ENCODE peak calls at places on chromosomes 4 and X, in four cellular contexts. A, T, K and E are unnamed samples.

GRCh38 chrX:17521871-17522693 is 147.1 kb downstream of the NHS start:
- DNase-seq in A (no peak), T (no peak), K (peak), E (peak)

GRCh38 chrX:94051926-94052325 is 377.9 kb downstream of the FAM133A start:
- DNase-seq in A (no peak), T (no peak), K (no peak), E (no peak)

GRCh38 chr4:93828332-93828829 is at the start of gene ATOH1:
- DNase-seq in A (no peak), T (no peak), K (no peak), E (peak)

GRCh38 chrX:47992669-47993068 is 11.1 kb downstream of the ZNF182 start:
- DNase-seq in A (no peak), T (no peak), K (no peak), E (no peak)

GRCh38 chr4:108611360-108611759 is 9.0 kb upstream of the RPL34 start:
- DNase-seq in A (no peak), T (no peak), K (no peak), E (no peak)

GRCh38 chrX:134338527-134338926 is 101.5 kb downstream of the CCDC160 start:
- DNase-seq in A (no peak), T (peak), K (no peak), E (no peak)

GRCh38 chrX:10216208-10216607 is 59.4 kb downstream of the CLCN4 start:
- DNase-seq in A (no peak), T (no peak), K (no peak), E (no peak)

GRCh38 chrX:108396188-108396885 is 41.9 kb downstream of the COL4A6 start:
- DNase-seq in A (peak), T (no peak), K (no peak), E (no peak)

GRCh38 chr4:121728066-121728465 is 31.3 kb upstream of the ANXA5 start:
- DNase-seq in A (peak), T (no peak), K (no peak), E (no peak)

GRCh38 chrX:1242901-1243402 is 25.7 kb upstream of the CSF2RA start:
- DNase-seq in A (no peak), T (peak), K (no peak), E (no peak)

GRCh38 chrX:118726887-118727685 is at the start of gene IL13RA1:
- DNase-seq in A (peak), T (no peak), K (peak), E (peak)

GRCh38 chrX:129678176-129678880 is 23.6 kb upstream of the APLN start:
- DNase-seq in A (no peak), T (no peak), K (no peak), E (no peak)
- TF ChIP-seq BHLHE40 in A (no peak), T (no peak), K (no peak), E (no peak)

GRCh38 chr4:19497692-19498091 is 754.0 kb upstream of the SLIT2 start:
- DNase-seq in A (no peak), T (no peak), K (no peak), E (no peak)
- TF ChIP-seq TARDBP in A (no peak), T (no peak), K (no peak), E (no peak)

GRCh38 chr4:26020083-26020668 is 106.2 kb downstream of the SMIM20 start:
- DNase-seq in A (no peak), T (no peak), K (no peak), E (no peak)

GRCh38 chr4:26015906-26016305 is 101.9 kb downstream of the SMIM20 start:
- DNase-seq in A (no peak), T (no peak), K (no peak), E (no peak)

GRCh38 chr4:26009502-26009901 is 95.5 kb downstream of the SMIM20 start:
- DNase-seq in A (no peak), T (no peak), K (no peak), E (no peak)

GRCh38 chr4:26010266-26010665 is 96.2 kb downstream of the SMIM20 start:
- DNase-seq in A (no peak), T (no peak), K (no peak), E (no peak)

GRCh38 chr4:26015133-26015651 is 101.2 kb downstream of the SMIM20 start:
- DNase-seq in A (no peak), T (no peak), K (no peak), E (no peak)
- TF ChIP-seq BHLHE40 in A (no peak), T (no peak), K (no peak), E (no peak)

DNA sequence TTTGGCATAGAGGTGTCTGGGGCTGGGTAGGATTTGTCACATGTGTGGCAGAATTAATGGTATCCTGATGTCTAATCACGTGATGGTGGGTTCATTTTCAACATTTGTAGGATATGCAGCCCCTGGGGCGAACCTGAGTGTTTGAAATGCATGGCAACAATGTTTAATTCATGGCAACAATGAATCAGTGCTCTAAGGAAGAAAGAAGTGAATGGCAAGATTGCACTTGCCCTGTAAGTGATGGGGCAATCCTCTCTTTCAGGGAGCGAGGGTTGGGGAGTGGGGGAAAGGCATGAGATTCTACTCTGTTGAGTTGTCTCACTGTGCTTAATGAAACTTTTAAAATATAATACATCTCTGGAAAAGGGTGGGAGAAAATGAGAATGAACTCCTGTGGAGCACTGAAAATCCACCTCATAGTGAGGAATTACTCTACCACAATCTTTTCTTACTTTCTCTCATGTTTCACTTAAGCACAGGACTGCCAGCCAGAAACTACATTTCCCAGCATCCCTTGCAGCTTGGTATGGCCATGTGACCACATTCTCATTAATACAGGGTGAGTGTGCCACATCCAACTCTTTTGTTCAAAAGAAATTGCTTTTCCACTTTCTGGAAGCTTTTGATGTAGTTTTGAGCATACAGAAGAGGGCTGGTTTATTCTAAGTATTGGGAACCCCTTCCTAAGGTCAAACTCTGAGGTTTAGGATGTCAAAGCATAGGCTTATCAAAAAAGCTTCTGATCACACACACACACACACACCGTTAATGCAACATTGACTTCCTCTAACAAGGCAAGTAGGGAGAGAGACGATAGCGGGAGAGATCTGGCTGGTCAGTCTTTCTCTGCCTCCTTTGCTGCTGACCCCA is 64.0 kb upstream of the PGM2 start:
- DNase-seq in A (peak), T (no peak), K (no peak), E (no peak)
- TF ChIP-seq TARDBP in A (no peak), T (no peak), K (no peak), E (no peak)

DNA sequence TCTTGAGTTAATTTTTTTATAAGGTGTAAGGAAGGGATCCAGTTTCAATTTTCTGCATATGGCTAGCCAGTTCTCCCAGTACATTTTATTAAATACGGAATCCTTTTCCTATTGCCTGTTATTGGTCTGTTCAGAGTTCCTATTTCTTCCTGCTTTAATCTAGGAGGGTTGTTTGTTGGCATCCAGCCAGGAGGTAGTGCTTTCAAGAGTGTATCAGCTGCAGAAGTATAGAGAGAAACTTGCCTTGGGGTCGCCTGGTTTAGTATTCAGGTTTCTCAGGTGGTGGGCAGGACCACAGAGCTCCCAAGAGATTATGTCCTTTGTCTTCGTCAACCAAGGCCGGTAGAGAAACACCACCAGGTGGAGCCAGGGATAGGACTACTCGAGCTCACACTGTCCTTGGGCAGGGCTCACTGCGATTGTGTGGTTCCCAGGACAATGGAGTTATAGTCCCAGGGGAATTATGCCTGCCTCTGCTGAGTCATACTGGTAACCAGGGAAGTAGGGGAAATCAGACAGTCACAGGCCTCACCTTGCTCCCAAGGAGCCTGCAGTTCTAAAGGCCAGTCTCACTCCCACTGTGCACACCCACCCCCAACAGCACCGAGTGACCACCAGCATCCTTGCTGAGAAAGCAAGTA is 168.1 kb downstream of the VSIG4 start:
- DNase-seq in A (peak), T (peak), K (peak), E (no peak)
- TF ChIP-seq BHLHE40 in A (no peak), T (no peak), K (no peak), E (no peak)

DNA sequence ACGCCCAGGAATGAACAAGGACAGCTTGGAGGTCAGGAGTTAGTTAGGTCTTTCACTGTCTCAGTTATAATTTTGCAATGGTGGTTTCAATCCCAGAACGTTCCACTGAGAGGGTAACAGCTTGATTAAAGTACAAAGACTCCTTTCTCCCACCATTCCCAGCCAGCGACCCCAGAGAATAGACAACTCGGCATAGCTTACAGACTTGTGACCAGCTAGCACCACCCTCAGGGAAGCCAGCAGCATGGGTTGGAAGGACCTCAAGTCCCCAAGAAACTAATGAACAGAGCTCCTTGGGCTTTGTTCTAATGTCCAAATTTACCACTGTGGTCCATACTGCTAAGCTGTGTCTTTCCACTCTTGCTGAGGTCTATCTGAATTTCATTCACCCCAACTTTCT is 72.0 kb upstream of the MED14 start:
- DNase-seq in A (no peak), T (no peak), K (no peak), E (no peak)
- TF ChIP-seq TARDBP in A (no peak), T (no peak), K (no peak), E (no peak)

DNA sequence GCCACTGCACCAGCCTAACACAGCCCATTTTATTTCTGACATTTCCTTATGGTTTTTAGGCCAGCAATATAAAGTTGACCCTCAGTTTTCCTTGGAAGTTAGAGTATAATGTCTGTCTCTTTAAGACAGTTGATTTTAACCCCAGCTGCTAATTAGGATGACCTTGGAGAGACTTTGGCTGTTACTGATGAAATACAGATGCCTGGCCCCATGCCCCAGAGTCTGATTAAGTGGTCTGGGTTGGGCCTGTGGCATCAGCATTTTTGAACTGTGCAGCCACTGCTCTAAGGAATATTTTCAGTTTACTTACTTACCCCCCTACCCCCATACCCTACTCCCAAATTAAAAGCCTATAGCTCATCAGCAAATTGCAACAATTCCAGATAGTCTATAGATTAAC is 85.8 kb downstream of the DCLK2 start:
- DNase-seq in A (no peak), T (no peak), K (no peak), E (no peak)
- TF ChIP-seq BHLHE40 in A (no peak), T (no peak), K (no peak), E (no peak)